ENCODE peak calls at places on chromosomes 5 and 9, in eight cellular contexts. F is Caco-2; T is T1000; Z is activated naive CD8-positive, alpha-beta T cell treated with anti-CD3 and anti-CD28 coated beads, Interleukin-2, amount 10 ng/mL, durations not matched to agents 7 days and 5 days; W is GF-D8; L is breast epithelium; Q is neuronal stem cell; J is stimulated activated CD8-positive, alpha-beta memory T cell treated with anti-CD3 and anti-CD28 coated beads, Interleukin-12 subunit alpha, Interleukin-12 subunit beta, amount 100 ng/mL, for 1 hour. P is an unnamed sample.

GRCh38 chr5:147453901-147454814 is 55.7 kb downstream of the DPYSL3 start:
- DNase-seq in J (peak; percentile 47), Z (peak; percentile 83), T (peak; percentile 70), F (peak; percentile 88), W (no peak), L (peak; percentile 61), Q (peak; percentile 95), P (peak; percentile 97)

GRCh38 chr5:53260446-53260845 is 150.9 kb upstream of the MOCS2 start:
- DNase-seq in L (no peak), J (no peak), T (no peak), F (no peak), Q (no peak), Z (no peak), W (no peak), P (no peak)

GRCh38 chr5:55172051-55172899 is 702 bp downstream of the CDC20B start:
- DNase-seq in F (peak; percentile 65), Q (peak; percentile 75), T (peak; percentile 20), Z (no peak), J (peak; percentile 50), W (no peak), L (peak; percentile 42), P (peak; percentile 68)

GRCh38 chr9:38061326-38061947 is 7.6 kb downstream of the SHB start:
- DNase-seq in Z (no peak), T (no peak), Q (no peak), W (no peak), J (no peak), F (no peak), L (no peak), P (no peak)

GRCh38 chr5:94660506-94660905 is 42.0 kb downstream of the SLF1 start:
- DNase-seq in Q (no peak), L (no peak), F (no peak), Z (no peak), W (no peak), T (no peak), J (no peak), P (no peak)

GRCh38 chr5:89086687-89087086 is 203.7 kb upstream of the MEF2C start:
- DNase-seq in F (no peak), Z (no peak), T (no peak), W (no peak), J (no peak), Q (no peak), L (no peak), P (no peak)

GRCh38 chr9:137390553-137391410 is 32.2 kb downstream of the EXD3 start:
- DNase-seq in F (no peak), J (no peak), T (no peak), W (peak; percentile 58), Z (no peak), L (no peak), Q (no peak), P (no peak)

GRCh38 chr9:109852561-109852960 is 72.6 kb downstream of the PALM2AKAP2 start:
- DNase-seq in F (no peak), Q (no peak), J (no peak), T (no peak), W (no peak), L (no peak), Z (no peak), P (no peak)

GRCh38 chr9:134318481-134318891 is 7.8 kb upstream of the RXRA start:
- DNase-seq in W (no peak), F (no peak), T (no peak), J (no peak), L (no peak), Z (no peak), Q (no peak), P (no peak)

GRCh38 chr9:6417186-6417585 is 4.2 kb downstream of the UHRF2 start:
- DNase-seq in J (no peak), Z (no peak), T (no peak), L (no peak), Q (no peak), F (no peak), W (peak; percentile 11), P (no peak)

GRCh38 chr5:77222722-77223121 is 12.2 kb downstream of the PDE8B start:
- DNase-seq in J (no peak), Z (no peak), W (no peak), Q (no peak), L (no peak), F (no peak), T (no peak), P (no peak)

GRCh38 chr5:10703676-10704075 is 57.4 kb downstream of the DAP start:
- DNase-seq in W (no peak), T (no peak), J (no peak), F (no peak), Q (no peak), Z (no peak), L (peak; percentile 60), P (no peak)

GRCh38 chr9:35568196-35568595 is 36.9 kb upstream of the TESK1 start:
- DNase-seq in F (no peak), L (no peak), T (no peak), W (no peak), Q (no peak), Z (no peak), J (no peak), P (no peak)

GRCh38 chr9:134712922-134713321 is 71.3 kb downstream of the COL5A1 start:
- DNase-seq in Z (no peak), F (no peak), W (no peak), J (no peak), T (no peak), Q (no peak), L (no peak), P (no peak)

GRCh38 chr9:89448381-89448780 is 49.5 kb downstream of the SEMA4D start:
- DNase-seq in J (no peak), L (no peak), Q (no peak), W (no peak), Z (no peak), T (no peak), F (no peak), P (no peak)

GRCh38 chr9:136306691-136307208 is 2.9 kb upstream of the CCDC187 start:
- DNase-seq in J (no peak), Z (no peak), F (peak; percentile 69), L (no peak), T (peak; percentile 35), Q (no peak), W (no peak), P (no peak)

GRCh38 chr5:35900997-35901396 is 37.4 kb downstream of the CAPSL start:
- DNase-seq in Z (no peak), T (no peak), W (no peak), L (no peak), Q (no peak), J (no peak), F (no peak), P (no peak)

GRCh38 chr9:113901196-113901818 is 25.2 kb downstream of the ZNF618 start:
- DNase-seq in Z (no peak), Q (no peak), L (no peak), J (no peak), W (no peak), T (no peak), F (no peak), P (no peak)

GRCh38 chr9:110291921-110292575 is 35.7 kb upstream of the TXN start:
- DNase-seq in L (no peak), J (no peak), W (no peak), F (no peak), Z (no peak), Q (no peak), T (no peak), P (no peak)

GRCh38 chr9:121550569-121551512 is 51.2 kb upstream of the GGTA1 start:
- DNase-seq in T (peak; percentile 53), W (no peak), F (peak; percentile 86), J (peak; percentile 49), Q (peak; percentile 84), Z (peak; percentile 88), L (peak; percentile 82), P (peak; percentile 97)

GRCh38 chr5:61823796-61824195 is 482.2 kb upstream of the KIF2A start:
- DNase-seq in F (no peak), Q (no peak), L (no peak), W (no peak), T (no peak), J (no peak), Z (no peak), P (no peak)

GRCh38 chr5:124720589-124720988 is 25.9 kb downstream of the ZNF608 start:
- DNase-seq in F (no peak), Z (no peak), T (no peak), Q (no peak), W (no peak), L (no peak), J (no peak), P (no peak)

GRCh38 chr5:94674841-94675382 is 56.4 kb downstream of the SLF1 start:
- DNase-seq in J (no peak), L (no peak), F (no peak), T (no peak), W (no peak), Z (no peak), Q (no peak), P (no peak)

GRCh38 chr9:137534256-137535119 is 15.7 kb downstream of the PNPLA7 start:
- DNase-seq in W (peak; percentile 70), J (no peak), T (no peak), F (peak; percentile 72), Q (no peak), Z (no peak), L (no peak), P (peak; percentile 73)

GRCh38 chr5:64665243-64665642 is 25.1 kb upstream of the SHISAL2B start:
- DNase-seq in T (no peak), L (no peak), W (no peak), Q (no peak), Z (no peak), F (no peak), J (no peak), P (no peak)

GRCh38 chr5:142584843-142585242 is 101.0 kb downstream of the FGF1 start:
- DNase-seq in Z (no peak), F (no peak), Q (no peak), J (no peak), T (no peak), W (no peak), L (no peak), P (no peak)

GRCh38 chr5:72288923-72289322 is 31.1 kb downstream of the MRPS27 start:
- DNase-seq in F (no peak), Z (no peak), W (no peak), Q (no peak), J (no peak), T (no peak), L (no peak), P (no peak)

GRCh38 chr9:28714175-28714574 is 1140.9 kb upstream of the C9orf72 start:
- DNase-seq in Q (no peak), J (no peak), W (no peak), Z (no peak), F (no peak), T (no peak), L (no peak), P (no peak)

GRCh38 chr9:135440620-135441019 is 39.0 kb upstream of the PPP1R26 start:
- DNase-seq in T (no peak), F (no peak), L (no peak), W (no peak), J (no peak), Z (no peak), Q (no peak), P (no peak)

GRCh38 chr9:87954230-87954629 is 20.1 kb downstream of the CDK20 start:
- DNase-seq in J (no peak), L (no peak), Z (no peak), T (no peak), Q (no peak), W (no peak), F (no peak), P (no peak)

GRCh38 chr9:131837316-131837715 is 97.4 kb upstream of the RAPGEF1 start:
- DNase-seq in Q (no peak), L (no peak), T (no peak), J (no peak), W (no peak), Z (no peak), F (no peak), P (no peak)

GRCh38 chr9:19033015-19033414 is at the start of gene SAXO1:
- DNase-seq in W (no peak), Q (no peak), L (no peak), F (no peak), J (no peak), T (no peak), Z (no peak), P (no peak)

GRCh38 chr5:69131304-69131703 is 35.6 kb upstream of the CCNB1 start:
- DNase-seq in Z (no peak), J (no peak), F (no peak), T (no peak), Q (no peak), W (no peak), L (no peak), P (no peak)

GRCh38 chr5:93654676-93655075 is 71.7 kb downstream of the NR2F1 start:
- DNase-seq in F (no peak), L (no peak), Z (no peak), T (no peak), Q (no peak), J (no peak), W (no peak), P (no peak)

P was measured in retina.